ENCODE peak calls at places on chromosome 21, in eight cellular contexts. N is fibroblast of lung, R is activated B cell treated with CpG ODN at 0.5 μM for 24 hours, Y is thoracic aorta, K is AG04450, E is cardiac fibroblast, P is mammary epithelial cell, Z is BJ. J is an unnamed sample.
A peak's percentile ranks its signal among the peaks of the same experiment; 100 is the strongest.

GRCh38 chr21:35646606-35647005 is 413.7 kb downstream of the SETD4 start:
- DNase-seq in N (no peak), R (no peak), Y (no peak), K (no peak), E (no peak), P (no peak), Z (no peak), J (no peak)

GRCh38 chr21:17789085-17789484 is 30.1 kb downstream of the C21orf91 start:
- DNase-seq in N (no peak), R (no peak), Y (no peak), K (no peak), E (no peak), P (no peak), Z (no peak), J (no peak)

GRCh38 chr21:25560151-25560783 is 47.0 kb downstream of the MRPL39 start:
- DNase-seq in N (no peak), R (no peak), Y (no peak), K (no peak), E (peak; percentile 21), P (no peak), Z (no peak), J (no peak)

GRCh38 chr21:44687671-44688070 is 5.7 kb upstream of the KRTAP12-1 start:
- DNase-seq in N (no peak), R (no peak), Y (no peak), K (no peak), E (no peak), P (no peak), Z (no peak), J (no peak)

GRCh38 chr21:35376406-35377135 is 327.5 kb upstream of the RUNX1 start:
- DNase-seq in N (peak; percentile 52), R (no peak), Y (no peak), K (no peak), E (no peak), P (no peak), Z (no peak), J (no peak)

GRCh38 chr21:25507522-25507921 is 99.8 kb downstream of the MRPL39 start:
- DNase-seq in N (no peak), R (no peak), Y (no peak), K (no peak), E (no peak), P (no peak), Z (no peak), J (no peak)

GRCh38 chr21:17775431-17776126 is 43.6 kb downstream of the C21orf91 start:
- DNase-seq in N (no peak), R (peak; percentile 25), Y (no peak), K (no peak), E (no peak), P (no peak), Z (no peak), J (no peak)

GRCh38 chr21:15128267-15128666 is 63.5 kb upstream of the NRIP1 start:
- DNase-seq in N (no peak), R (no peak), Y (no peak), K (no peak), E (no peak), P (no peak), Z (no peak), J (no peak)

GRCh38 chr21:44618909-44619308 is 7.0 kb downstream of the KRTAP10-8 start:
- DNase-seq in N (no peak), R (no peak), Y (no peak), K (no peak), E (no peak), P (no peak), Z (no peak), J (no peak)

GRCh38 chr21:23858878-23859277 is 1748.4 kb downstream of the MRPL39 start:
- DNase-seq in N (no peak), R (no peak), Y (no peak), K (no peak), E (no peak), P (no peak), Z (no peak), J (no peak)

GRCh38 chr21:23853796-23854379 is 1753.4 kb downstream of the MRPL39 start:
- DNase-seq in N (peak; percentile 10), R (no peak), Y (no peak), K (peak; percentile 7), E (peak; percentile 13), P (no peak), Z (no peak), J (peak; percentile 17)
- TF ChIP-seq CTCF in N (peak; percentile 44), R (no peak), Y (no peak), K (peak; percentile 70), E (peak; percentile 27), P (no peak), Z (no peak), J (peak; percentile 53)

DNA sequence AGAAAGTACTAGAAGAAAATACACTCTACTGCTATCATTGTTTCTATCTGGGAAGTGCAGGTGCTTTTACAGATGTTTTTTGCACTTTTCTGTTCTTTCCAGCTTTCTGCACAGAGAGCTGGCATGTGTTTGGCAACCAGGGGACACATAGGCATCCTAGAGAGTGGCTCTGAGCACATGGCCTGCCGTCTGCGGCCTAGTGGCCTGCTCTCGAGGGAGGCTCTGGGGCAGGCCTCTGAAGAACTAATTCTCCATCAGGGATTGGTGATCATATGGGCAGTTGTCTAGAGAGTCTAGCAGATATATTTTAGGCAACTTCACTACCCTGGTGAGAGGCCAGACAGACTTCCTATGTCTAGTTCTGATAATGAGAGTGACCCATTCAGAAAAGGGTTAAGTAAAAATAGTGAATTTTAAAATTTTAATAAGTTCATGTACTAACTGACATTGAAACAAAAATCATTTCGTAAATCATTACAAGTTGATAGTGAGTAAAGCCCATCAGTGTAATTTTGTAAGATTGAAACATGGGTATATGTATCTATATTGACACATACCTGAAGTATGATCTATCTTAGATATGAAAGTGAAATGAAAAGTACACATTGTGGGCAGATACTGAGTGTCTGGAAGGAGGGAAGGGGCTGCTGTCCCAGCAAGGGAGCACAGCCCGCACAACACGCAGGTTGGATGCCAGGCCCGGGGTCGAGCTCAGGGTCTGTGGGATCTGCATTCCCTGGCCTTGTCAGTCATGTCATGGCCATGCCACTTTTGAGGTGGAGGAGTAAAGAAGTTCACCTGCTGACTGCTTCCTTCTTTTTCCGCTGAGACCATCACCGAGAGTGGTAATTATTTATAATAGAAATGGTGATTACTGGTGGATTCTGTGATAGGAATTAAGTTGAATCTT is 79.8 kb downstream of the PCBP3 start:
- DNase-seq in N (no peak), R (no peak), Y (no peak), K (no peak), E (no peak), P (no peak), Z (no peak), J (no peak)
- TF ChIP-seq CTCF in N (no peak), R (no peak), Y (no peak), K (no peak), E (no peak), P (no peak), Z (no peak), J (no peak)

GRCh38 chr21:31092867-31093266 is 54.6 kb upstream of the KRTAP19-8 start:
- DNase-seq in N (no peak), R (no peak), Y (no peak), K (no peak), E (no peak), P (no peak), Z (no peak), J (no peak)

GRCh38 chr21:31084689-31085088 is 46.4 kb upstream of the KRTAP19-8 start:
- DNase-seq in N (no peak), R (no peak), Y (no peak), K (no peak), E (no peak), P (no peak), Z (no peak), J (no peak)

DNA sequence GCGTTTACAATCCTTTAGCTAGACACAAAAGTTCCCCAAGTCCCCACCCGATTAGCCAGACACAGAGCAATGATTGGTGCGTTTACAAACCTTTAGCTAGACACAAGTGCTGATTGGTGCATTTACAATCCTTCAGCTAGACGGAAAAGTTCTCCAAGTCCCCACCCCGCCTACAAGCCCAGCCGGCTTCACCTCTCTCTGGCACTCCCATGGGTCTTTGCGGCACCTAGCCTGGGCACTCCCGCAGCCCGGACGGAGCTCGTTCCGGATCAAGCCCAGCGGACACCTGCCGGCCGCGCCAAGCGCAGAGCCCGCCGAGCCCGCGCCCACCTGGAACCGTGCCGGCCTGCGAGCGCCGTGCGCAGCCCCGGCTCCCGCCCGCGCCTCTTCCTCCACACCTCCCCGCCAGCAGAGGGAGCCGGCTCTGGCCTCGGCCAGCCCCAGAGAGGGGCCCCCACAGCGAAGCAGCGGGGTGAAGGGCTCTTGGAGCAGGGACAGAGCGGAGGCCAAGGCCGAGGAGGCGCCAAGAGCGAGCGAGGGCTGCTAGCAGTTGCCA is 50.0 kb upstream of the KRTAP19-8 start:
- DNase-seq in N (no peak), R (no peak), Y (no peak), K (no peak), E (no peak), P (no peak), Z (no peak), J (no peak)
- TF ChIP-seq CTCF in N (no peak), R (no peak), Y (no peak), K (no peak), E (no peak), P (no peak), Z (no peak), J (no peak)

DNA sequence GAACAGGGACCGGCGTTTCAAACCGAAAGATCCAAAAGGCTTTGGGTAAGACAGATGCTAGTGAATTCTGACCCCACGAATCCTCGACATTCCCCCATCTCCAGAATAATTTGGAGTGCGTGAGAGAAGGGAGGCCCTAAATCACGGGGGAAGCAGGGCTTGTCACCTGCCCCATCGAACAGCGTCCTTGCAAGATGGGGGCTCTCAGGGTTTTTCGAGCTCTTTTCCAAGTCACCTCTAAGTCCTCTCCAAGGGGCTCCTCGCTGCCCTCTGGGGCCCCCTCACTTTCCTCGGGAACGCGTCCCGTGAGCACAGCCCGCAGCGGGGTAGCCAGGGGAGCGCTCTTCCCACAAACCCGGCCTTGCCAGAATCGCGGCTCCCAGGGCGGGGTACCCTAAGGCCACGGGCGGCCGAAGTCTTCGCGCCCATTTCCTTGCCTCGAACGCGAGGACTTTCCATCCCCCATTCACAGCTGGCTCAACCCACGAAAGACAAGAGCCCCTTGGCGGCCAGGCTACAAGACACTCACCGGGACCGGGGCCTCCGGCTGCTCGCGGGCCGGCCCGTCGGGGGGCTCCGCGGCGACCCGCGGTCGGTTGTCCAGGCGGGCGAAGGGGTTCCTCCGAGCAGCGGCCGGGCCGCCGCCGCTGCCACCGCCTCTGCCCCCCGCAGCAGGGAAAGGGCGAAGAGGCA is 546 bp downstream of the DONSON start:
- DNase-seq in N (peak; percentile 26), R (no peak), Y (no peak), K (no peak), E (peak; percentile 41), P (peak; percentile 41), Z (no peak), J (peak; percentile 65)
- TF ChIP-seq CTCF in N (no peak), R (no peak), Y (no peak), K (no peak), E (no peak), P (no peak), Z (no peak), J (no peak)